ENCODE peak calls at places on chromosomes 6 and 20, in four cellular contexts. I, Y, B and H are unnamed samples. For H3K4me1, the result is how much of the 10 kb centered on the place peaks cover.

GRCh38 chr20:25745100-25745499 is 48.4 kb upstream of the ZNF337 start:
- DNase-seq in I (no peak), Y (no peak), B (no peak), H (no peak)

GRCh38 chr20:44973053-44973452 is 6.7 kb downstream of the STK4 start:
- DNase-seq in I (peak), Y (no peak), B (no peak), H (no peak)

GRCh38 chr20:62359491-62360121 is 7.5 kb downstream of the LAMA5 start:
- DNase-seq in I (peak), Y (no peak), B (peak), H (peak)

GRCh38 chr20:57283867-57284266 is 17.4 kb upstream of the BMP7 start:
- DNase-seq in I (no peak), Y (no peak), B (no peak), H (no peak)

GRCh38 chr20:22616551-22616950 is 32.2 kb upstream of the FOXA2 start:
- DNase-seq in I (no peak), Y (no peak), B (no peak), H (no peak)

GRCh38 chr6:134176283-134176975 is 124.0 kb upstream of the SLC2A12 start:
- DNase-seq in I (peak), Y (no peak), B (peak), H (peak)

GRCh38 chr6:150275489-150275888 is 93.3 kb upstream of the IYD start:
- DNase-seq in I (no peak), Y (no peak), B (no peak), H (no peak)

GRCh38 chr20:32609993-32610896 is 25.1 kb upstream of the NOL4L start:
- DNase-seq in I (no peak), Y (no peak), B (no peak), H (no peak)

GRCh38 chr6:149440735-149441662 is 40.9 kb downstream of the SUMO4 start:
- DNase-seq in I (peak), Y (no peak), B (no peak), H (no peak)

GRCh38 chr20:41300383-41300782 is 17.1 kb downstream of the ZHX3 start:
- DNase-seq in I (no peak), Y (no peak), B (no peak), H (no peak)

GRCh38 chr6:33834401-33835392 is 30.9 kb upstream of the MLN start:
- DNase-seq in I (no peak), Y (no peak), B (no peak), H (no peak)

GRCh38 chr20:25486377-25486776 is 78.9 kb downstream of the GINS1 start:
- DNase-seq in I (no peak), Y (no peak), B (no peak), H (no peak)

GRCh38 chr20:25296094-25297093 is 48.5 kb downstream of the PYGB start:
- DNase-seq in I (peak), Y (no peak), B (no peak), H (peak)

GRCh38 chr6:26032387-26033131 is 54.7 kb upstream of the HFE start:
- DNase-seq in I (peak), Y (no peak), B (no peak), H (no peak)

GRCh38 chr6:83006270-83006905 is 59.3 kb downstream of the UBE3D start:
- DNase-seq in I (no peak), Y (no peak), B (no peak), H (no peak)

GRCh38 chr20:16479666-16480065 is 93.6 kb downstream of the KIF16B start:
- DNase-seq in I (no peak), Y (no peak), B (no peak), H (no peak)

GRCh38 chr6:52551483-52552277 is 25.2 kb downstream of the TRAM2 start:
- DNase-seq in I (peak), Y (peak), B (no peak), H (peak)

GRCh38 chr6:52548999-52549398 is 27.9 kb downstream of the TRAM2 start:
- DNase-seq in I (no peak), Y (no peak), B (no peak), H (no peak)

GRCh38 chr6:52548353-52548713 is 28.5 kb downstream of the TRAM2 start:
- DNase-seq in I (no peak), Y (no peak), B (no peak), H (no peak)

GRCh38 chr6:52549428-52549827 is 27.4 kb downstream of the TRAM2 start:
- DNase-seq in I (no peak), Y (no peak), B (no peak), H (no peak)

DNA sequence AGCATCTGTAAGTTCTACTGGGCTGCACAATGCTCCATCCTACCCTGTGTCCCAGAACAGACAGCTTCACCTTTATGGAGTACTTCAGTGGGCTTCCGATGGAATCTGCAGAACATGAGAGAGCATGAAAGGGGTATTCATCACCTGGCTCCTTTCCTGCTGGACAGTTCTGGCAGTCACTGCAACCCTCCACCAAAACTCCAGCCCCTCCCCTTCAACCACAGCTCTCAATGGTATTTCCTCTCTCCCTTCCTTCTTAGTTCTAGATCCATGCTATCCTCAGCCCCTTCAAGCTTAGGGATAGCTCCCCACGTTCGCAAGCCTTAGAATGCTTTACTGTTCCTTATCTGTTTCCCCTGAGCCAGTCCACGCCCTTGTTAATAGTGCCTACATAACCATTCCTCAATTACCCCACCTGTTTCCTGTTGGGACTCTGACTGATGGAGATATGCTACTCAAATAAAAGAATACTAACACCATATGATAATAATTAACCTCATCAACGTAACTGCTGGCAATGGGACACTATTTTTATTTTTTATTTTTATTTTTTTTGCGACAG is 26.8 kb downstream of the TRAM2 start:
- DNase-seq in I (no peak), Y (no peak), B (no peak), H (no peak)
- H3K4me1 ChIP-seq in I (under half), Y (under half), B (under half), H (under half)

GRCh38 chr6:55541024-55541423 is 38.0 kb downstream of the HMGCLL1 start:
- DNase-seq in I (no peak), Y (no peak), B (no peak), H (no peak)

GRCh38 chr6:55545791-55546190 is 33.2 kb downstream of the HMGCLL1 start:
- DNase-seq in I (no peak), Y (no peak), B (no peak), H (no peak)

DNA sequence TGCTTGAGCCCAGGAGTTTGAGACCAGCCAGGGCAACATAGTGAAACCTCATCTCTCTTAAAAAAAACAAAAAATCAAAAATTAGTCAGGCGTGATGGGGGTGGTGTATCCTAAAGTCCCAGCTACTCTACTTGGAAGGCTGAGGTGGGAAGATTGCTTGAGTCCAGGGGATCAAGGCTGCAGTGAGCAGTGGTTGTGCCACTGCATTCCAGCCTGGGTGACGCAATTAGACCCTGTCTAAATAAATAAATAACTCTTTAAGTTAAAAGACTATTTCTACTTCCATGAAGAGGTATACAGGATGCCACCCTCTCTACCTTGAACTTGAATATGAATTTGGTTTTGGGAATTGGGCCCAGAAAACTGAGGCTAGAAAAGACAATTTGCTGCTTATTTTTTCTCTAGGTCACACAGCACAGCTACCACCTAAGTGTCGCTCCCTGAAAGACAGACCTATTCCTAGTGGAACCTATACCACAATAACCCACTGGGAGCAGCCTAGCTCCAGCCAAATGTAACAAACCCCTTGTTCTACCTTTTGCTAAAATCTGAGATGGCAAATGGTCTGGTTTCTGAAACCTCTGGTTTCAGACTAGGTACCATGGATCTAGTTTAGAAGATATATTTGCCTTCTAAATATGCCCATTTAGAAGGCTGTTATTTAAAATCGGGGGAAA is 35.2 kb downstream of the HMGCLL1 start:
- DNase-seq in I (peak), Y (no peak), B (no peak), H (no peak)
- TF ChIP-seq CTCF in I (peak), Y (no peak), B (no peak), H (no peak)

DNA sequence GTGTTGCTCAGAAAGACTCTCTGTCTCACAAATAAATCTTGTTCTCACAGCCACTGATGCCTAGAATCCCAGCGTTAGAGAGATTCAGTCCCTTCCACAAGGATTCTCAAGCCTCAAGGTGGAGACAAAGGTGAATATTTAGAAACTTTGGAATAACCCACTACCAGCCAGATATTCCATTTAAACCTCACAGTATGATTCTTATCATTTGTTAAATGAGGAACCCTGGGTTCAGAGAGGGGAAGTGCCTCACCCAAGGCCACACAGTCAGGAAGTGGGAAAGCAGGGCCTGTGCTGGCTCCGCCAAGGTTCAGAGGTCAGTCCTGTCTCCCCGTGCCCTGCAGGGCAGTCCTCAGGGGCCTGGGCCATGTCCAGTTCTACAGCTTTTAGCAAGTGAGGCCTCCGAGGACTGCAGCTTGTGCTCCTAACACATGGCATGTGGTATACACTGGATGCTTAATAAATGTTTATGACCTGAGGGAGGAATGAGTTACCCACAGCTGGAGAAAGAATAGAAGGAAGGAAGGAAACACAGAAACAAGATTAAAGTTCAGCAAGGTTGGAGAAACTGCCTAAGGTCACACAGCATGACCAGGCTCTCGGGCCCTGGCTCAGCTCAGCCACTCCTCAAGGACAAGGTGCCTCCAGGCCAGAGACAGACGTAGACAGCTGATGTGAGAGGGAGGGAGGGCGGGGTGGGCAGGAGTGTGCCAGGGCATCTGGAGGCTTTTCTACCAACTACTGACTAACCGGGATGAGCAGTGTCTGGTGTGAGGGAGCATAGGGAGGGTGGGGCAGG is 3.9 kb upstream of the TGM2 start:
- DNase-seq in I (peak), Y (no peak), B (no peak), H (no peak)
- H3K4me1 ChIP-seq in I (half or more), Y (under half), B (under half), H (under half)

GRCh38 chr6:87139236-87139635 is 16.1 kb upstream of the ZNF292 start:
- DNase-seq in I (peak), Y (no peak), B (no peak), H (no peak)
- TF ChIP-seq CTCF in I (peak), Y (peak), B (no peak), H (peak)

GRCh38 chr6:56733298-56733697 is 90.6 kb upstream of the DST start:
- DNase-seq in I (no peak), Y (no peak), B (no peak), H (no peak)

GRCh38 chr6:56732517-56732916 is 89.8 kb upstream of the DST start:
- DNase-seq in I (peak), Y (no peak), B (no peak), H (no peak)

GRCh38 chr6:56729719-56730118 is 87.0 kb upstream of the DST start:
- DNase-seq in I (peak), Y (no peak), B (no peak), H (no peak)

GRCh38 chr6:56734334-56734733 is 91.6 kb upstream of the DST start:
- DNase-seq in I (no peak), Y (no peak), B (no peak), H (no peak)

GRCh38 chr6:56730663-56731529 is 88.2 kb upstream of the DST start:
- DNase-seq in I (peak), Y (no peak), B (no peak), H (no peak)
- H3K4me1 ChIP-seq in I (half or more), Y (under half), B (under half), H (under half)

DNA sequence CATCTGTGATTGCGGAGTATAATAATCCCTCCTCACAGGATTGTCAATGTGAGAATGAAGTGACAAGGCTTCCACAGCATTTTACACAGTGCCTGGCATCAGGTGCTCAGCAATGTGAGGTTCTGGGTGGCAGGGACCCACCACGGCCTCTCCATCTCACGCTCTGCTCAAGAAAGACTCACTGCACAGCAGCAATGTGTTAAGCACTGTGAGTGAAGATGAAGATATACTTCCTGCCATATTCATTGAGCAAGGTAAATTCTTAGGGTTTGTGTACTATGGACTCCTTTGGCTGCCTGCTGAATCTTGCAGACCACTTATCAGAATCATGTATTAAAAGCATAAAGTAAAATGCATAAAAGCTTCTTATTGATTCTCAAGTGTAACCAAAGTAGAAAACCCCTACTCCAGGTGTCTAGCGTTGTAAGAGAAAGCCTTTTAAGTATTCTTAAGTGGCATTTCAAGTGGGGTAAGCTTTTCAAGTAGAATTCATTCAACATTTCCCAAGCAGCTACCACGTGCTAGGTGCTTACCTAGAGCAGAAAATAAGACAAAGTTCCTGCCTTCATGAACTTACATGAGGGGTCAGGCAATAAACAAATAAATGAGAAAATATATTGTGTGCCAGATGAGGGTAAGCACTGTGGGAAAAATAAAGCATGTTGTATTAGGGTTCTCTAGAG is 17.0 kb upstream of the MEP1A start:
- DNase-seq in I (no peak), Y (no peak), B (no peak), H (no peak)
- TF ChIP-seq CTCF in I (no peak), Y (no peak), B (no peak), H (no peak)

DNA sequence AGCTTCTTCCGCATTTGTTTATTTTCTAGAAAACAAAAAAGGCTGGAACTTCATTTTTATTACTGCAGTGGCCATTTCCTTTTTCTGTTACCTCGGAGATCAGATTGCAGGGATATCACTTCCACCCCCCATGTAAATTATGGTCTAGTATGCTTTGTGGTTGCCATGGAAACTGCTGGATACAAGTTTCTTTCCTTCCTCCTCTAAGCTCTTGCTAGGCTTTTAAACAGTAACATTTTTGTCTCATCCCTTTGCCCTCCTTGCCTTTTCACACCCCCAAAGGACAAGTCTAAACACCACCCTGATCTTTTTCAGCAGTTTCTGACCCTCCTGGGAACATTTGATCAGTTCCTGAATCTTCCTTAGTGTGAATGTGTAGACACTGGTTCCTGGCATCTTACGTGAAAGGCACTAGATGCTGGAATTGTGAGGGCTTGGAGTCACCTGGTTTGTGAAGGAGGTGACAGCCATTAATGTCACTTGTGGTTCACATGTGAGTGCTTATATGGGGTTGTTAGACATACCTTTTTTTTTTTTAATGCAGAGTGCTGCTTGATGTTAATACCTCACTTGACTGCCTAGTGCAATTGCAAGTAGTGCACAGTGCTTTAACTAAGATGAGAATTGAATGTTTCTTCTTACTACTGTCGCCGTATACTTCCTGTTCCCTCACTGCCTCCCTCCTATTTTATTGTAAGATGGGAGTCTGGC is 181.6 kb downstream of the JARID2 start:
- DNase-seq in I (no peak), Y (no peak), B (no peak), H (no peak)
- H3K4me1 ChIP-seq in I (under half), Y (under half), B (under half), H (under half)

GRCh38 chr6:84779380-84779779 is 15.0 kb upstream of the TBX18 start:
- DNase-seq in I (peak), Y (no peak), B (no peak), H (no peak)
- TF ChIP-seq CTCF in I (peak), Y (no peak), B (no peak), H (no peak)

GRCh38 chr20:49980140-49981008 is 2.4 kb upstream of the SNAI1 start:
- DNase-seq in I (no peak), Y (no peak), B (no peak), H (no peak)

GRCh38 chr20:49982346-49983122 is at the start of gene SNAI1:
- DNase-seq in I (peak), Y (peak), B (peak), H (peak)

GRCh38 chr20:49981218-49982071 is 1.3 kb upstream of the SNAI1 start:
- DNase-seq in I (no peak), Y (no peak), B (no peak), H (no peak)

GRCh38 chr20:49983123-49983847 is 505 bp downstream of the SNAI1 start:
- DNase-seq in I (no peak), Y (no peak), B (no peak), H (no peak)

DNA sequence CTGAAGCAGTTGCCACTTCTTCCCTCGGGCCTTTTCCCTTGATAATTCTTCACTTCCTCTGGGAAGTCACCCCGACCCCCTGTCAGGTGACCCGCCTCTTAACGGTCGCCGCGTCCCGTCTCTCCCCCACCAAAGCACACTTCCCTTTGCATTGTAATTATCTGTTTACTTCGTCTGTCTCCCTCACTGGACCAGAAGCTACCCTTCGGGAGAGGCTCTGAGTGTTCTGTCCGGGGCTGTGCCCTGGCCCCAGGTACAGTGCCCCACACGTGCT is 771 bp upstream of the SNAI1 start:
- DNase-seq in I (no peak), Y (no peak), B (no peak), H (no peak)
- H3K4me1 ChIP-seq in I (under half), Y (under half), B (under half), H (under half)